ENCODE peak calls at places on chromosomes 5 and 9, in five cellular contexts. S is tibial nerve, J is aorta, B is tibial artery, I is lower lobe of right lung. C is an unnamed sample.

GRCh38 chr5:76326559-76327351 is 76.3 kb upstream of the IQGAP2 start:
- DNase-seq in I (no peak), S (no peak), B (no peak), J (no peak), C (no peak)

GRCh38 chr5:172370648-172371248 is 83.6 kb downstream of the SH3PXD2B start:
- DNase-seq in J (no peak), B (peak; percentile 56), S (peak; percentile 22), I (no peak), C (no peak)

GRCh38 chr5:179221877-179222220 is 123.4 kb downstream of the ADAMTS2 start:
- DNase-seq in S (no peak), I (peak; percentile 5), J (no peak), B (no peak), C (no peak)

GRCh38 chr9:14814229-14814628 is 91.7 kb upstream of the CER1 start:
- DNase-seq in S (no peak), J (no peak), I (no peak), B (no peak), C (no peak)

GRCh38 chr5:83368317-83368716 is 103.2 kb upstream of the VCAN start:
- DNase-seq in B (peak; percentile 29), S (no peak), J (no peak), I (peak; percentile 47), C (no peak)

GRCh38 chr5:131355972-131356528 is 92.2 kb downstream of the CDC42SE2 start:
- DNase-seq in S (no peak), B (no peak), J (no peak), I (no peak), C (no peak)

GRCh38 chr9:4970970-4971641 is 14.0 kb upstream of the JAK2 start:
- DNase-seq in J (no peak), I (no peak), B (no peak), S (no peak), C (no peak)

GRCh38 chr9:137458194-137459146 is 664 bp downstream of the NSMF start:
- DNase-seq in I (peak; percentile 57), J (peak; percentile 78), S (no peak), B (peak; percentile 33), C (no peak)

GRCh38 chr5:58012801-58013315 is 447.0 kb downstream of the PLK2 start:
- DNase-seq in B (no peak), S (no peak), I (no peak), J (no peak), C (no peak)

GRCh38 chr5:138445547-138446271 is 6.9 kb downstream of the REEP2 start:
- DNase-seq in I (no peak), J (no peak), B (no peak), S (no peak), C (no peak)

GRCh38 chr9:110030632-110031031 is 177.3 kb downstream of the C9orf152 start:
- DNase-seq in I (no peak), J (no peak), S (no peak), B (no peak), C (no peak)

GRCh38 chr9:626591-626990 is 214.9 kb upstream of the DMRT1 start:
- DNase-seq in J (no peak), S (no peak), B (no peak), I (no peak), C (no peak)

GRCh38 chr5:125196479-125197183 is 450.2 kb upstream of the ZNF608 start:
- DNase-seq in J (no peak), S (no peak), B (no peak), I (no peak), C (no peak)

GRCh38 chr5:78706381-78706780 is 57.8 kb upstream of the LHFPL2 start:
- DNase-seq in I (no peak), B (no peak), J (no peak), S (no peak), C (no peak)

GRCh38 chr9:131258698-131259431 is 17.4 kb downstream of the FAM78A start:
- DNase-seq in S (no peak), B (no peak), J (no peak), I (no peak), C (no peak)

DNA sequence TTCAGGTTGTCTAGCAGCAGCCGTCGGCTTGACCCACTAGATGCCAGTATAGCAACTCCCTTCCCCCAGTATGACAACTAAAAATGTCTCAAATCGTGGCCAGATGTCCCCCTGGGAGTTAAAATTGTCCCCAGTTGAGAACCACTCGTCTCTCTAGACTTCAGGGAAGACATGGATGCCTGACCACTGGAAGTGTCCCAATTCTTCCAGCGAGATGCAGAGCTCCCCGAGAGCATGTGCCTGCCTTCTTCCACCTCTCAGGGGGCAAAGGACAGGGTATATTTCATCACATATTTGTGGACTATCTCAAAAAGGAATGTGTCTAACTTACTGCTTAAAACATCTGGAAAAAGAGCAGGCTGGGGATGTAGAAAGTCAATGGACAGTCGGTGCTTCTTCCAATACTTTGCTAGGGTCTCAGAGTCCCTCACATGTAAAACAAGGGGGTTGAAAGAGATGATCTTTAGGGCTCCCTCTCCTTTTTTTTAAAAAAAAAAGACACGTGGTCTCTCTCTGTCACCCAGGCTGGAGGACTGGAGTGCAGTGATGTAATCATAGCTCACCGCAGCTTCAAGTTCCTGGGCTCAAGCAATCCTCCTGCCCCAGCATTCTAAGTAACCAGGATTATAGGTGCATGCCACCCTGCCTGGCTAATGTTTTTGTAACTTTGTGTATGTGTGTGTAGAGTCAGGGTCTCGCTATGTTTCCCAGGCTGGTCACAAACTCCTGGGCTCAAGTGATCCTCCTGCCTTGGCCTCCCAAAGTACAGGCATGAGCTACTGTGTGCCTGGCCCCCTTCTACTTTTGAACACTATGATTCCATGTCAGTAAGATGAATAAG is 190.6 kb downstream of the DAB2IP start:
- DNase-seq in B (no peak), S (no peak), I (no peak), J (no peak), C (no peak)
- H3K27ac ChIP-seq in B (no peak overlapping the region), S (no peak overlapping the region), I (no peak overlapping the region), J (no peak overlapping the region), C (no peak overlapping the region)

DNA sequence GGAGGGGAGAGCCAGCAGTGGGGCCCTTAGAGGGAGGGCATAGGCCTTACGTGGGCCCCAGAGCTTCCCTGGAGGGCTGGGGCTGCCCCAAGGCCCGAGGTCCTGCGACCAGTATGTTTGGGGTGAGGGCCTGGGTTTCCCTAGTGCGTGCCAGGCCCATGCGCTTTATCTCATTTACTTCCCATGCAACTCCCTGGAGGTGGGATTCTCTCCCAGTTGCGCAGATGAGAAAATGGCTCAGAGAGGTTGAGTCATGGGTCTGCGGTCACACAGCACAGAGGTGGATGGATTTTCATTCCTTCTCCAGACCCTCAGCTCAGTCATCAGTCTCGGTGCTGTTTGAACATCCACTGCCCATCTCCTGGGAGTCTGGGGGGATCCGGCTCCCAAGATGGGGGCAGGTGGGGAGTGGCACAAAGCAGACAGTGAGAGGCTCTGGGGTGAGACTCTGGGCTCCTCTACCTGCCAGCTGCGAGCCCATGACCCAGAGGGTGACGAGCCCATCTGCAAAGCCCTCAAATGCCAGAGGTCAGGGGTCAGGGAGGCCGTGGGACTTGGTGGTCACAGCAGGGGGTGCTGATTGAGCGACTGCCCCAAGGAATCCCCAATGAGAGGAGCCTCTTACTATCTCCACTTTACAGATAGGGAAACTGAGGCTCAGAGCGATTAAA is 171.2 kb downstream of the GAPVD1 start:
- DNase-seq in I (no peak), S (no peak), B (peak; percentile 0), J (peak; percentile 13), C (no peak)
- H3K9me3 ChIP-seq in I (no peaks in the 10 kb centered on the region), S (no peaks in the 10 kb centered on the region), B (no peaks in the 10 kb centered on the region), J (no peaks in the 10 kb centered on the region), C (no peaks in the 10 kb centered on the region)

DNA sequence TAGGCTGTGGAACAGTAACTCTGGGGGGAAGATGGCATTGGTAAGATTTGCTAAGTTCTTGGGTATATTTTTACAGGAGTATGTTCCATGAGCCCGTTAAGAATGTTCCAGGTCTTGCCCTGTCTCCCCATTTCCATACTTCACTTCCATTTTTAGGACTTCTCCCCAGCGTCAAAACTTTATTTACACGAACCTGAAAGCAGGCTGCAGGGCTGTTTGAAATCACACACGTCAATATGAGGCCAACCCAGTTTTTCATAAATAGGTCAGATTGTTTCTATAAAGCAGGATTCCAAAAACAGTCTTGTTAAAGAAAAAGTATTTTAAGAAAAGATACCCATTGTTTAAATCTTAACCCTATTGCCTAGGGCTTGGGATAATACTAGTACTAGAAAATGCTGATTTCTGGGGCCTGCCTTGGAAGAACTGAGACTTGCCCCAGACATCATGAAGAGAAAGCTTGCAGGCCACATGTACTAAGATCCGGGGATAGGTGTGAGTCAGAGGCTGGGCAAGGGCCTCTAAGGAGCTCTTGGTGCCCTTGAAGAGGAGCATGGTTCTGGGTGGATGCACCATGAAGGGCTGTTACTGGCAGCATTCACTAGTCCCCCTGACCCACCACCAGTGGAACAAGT is 24.2 kb downstream of the TRIO start:
- DNase-seq in I (no peak), J (no peak), B (no peak), S (no peak), C (no peak)
- H3K27ac ChIP-seq in I (no peak overlapping the region), J (no peak overlapping the region), B (peak overlapping the region; percentile 4), S (no peak overlapping the region), C (peak overlapping the region; percentile 99)

DNA sequence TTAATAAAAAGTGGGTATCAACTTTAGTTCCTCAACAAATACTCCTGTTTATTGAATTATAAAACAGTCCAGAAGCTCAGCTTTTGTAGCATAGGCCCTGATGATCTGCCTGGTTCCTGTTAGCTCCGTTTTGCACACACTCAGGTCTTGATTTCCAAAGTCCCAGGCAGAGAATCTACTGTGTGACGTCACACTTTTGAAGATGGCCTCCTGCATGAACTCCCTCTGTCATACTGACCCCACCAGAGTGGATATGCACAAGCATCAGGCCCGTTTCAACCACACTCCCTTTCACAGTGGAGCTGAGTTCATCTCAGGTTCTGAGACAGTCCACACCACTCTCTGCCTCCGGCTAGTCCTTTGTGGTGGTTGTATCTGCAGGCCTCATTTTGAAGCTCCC is 353.1 kb downstream of the PTPRD start:
- DNase-seq in S (no peak), I (no peak), J (no peak), B (no peak), C (no peak)
- H3K9me3 ChIP-seq in S (no peaks in the 10 kb centered on the region), I (no peaks in the 10 kb centered on the region), J (peaks cover 1% of the 10 kb centered on the region), B (no peaks in the 10 kb centered on the region), C (no peaks in the 10 kb centered on the region)

GRCh38 chr5:81147011-81147594 is 86.0 kb upstream of the CKMT2 start:
- DNase-seq in J (no peak), S (no peak), I (no peak), B (no peak), C (no peak)

GRCh38 chr5:81140461-81140860 is 92.7 kb upstream of the CKMT2 start:
- DNase-seq in I (no peak), S (no peak), B (no peak), J (no peak), C (no peak)

GRCh38 chr5:81140942-81141341 is 92.2 kb upstream of the CKMT2 start:
- DNase-seq in I (no peak), S (peak; percentile 70), J (peak; percentile 75), B (peak; percentile 37), C (no peak)

GRCh38 chr5:81145329-81145728 is 87.8 kb upstream of the CKMT2 start:
- DNase-seq in B (no peak), I (no peak), J (no peak), S (no peak), C (no peak)

GRCh38 chr5:81142108-81142507 is 91.0 kb upstream of the CKMT2 start:
- DNase-seq in J (no peak), B (no peak), S (no peak), I (no peak), C (no peak)
- H3K27ac ChIP-seq in J (no peak overlapping the region), B (no peak overlapping the region), S (no peak overlapping the region), I (no peak overlapping the region), C (no peak overlapping the region)

DNA sequence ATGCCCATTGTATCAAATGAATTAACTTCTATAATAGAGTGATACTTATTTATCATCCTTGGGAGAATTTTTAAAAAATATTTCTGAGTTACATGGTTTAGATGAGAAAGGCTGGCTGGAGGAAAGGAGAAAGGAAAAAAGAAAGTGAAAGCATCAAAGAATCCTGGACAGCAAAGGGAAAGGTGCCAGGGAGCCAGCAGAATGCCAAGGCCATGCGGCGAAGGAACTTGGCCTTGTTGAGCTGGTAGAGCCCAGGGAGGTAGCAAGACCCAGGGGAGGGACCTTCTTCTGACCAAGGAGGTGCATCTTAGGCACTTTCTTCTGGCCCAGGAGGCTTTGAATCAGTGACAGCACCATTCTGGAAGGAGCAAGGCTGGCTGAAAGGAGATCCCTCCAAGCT is 240.5 kb downstream of the ENC1 start:
- DNase-seq in B (no peak), J (peak; percentile 55), S (no peak), I (no peak), C (no peak)
- H3K9me3 ChIP-seq in B (no peaks in the 10 kb centered on the region), J (no peaks in the 10 kb centered on the region), S (no peaks in the 10 kb centered on the region), I (no peaks in the 10 kb centered on the region), C (no peaks in the 10 kb centered on the region)